ENCODE peak calls at places on chromosomes 3 and 15, in nine cellular contexts. N is NT2/D1; L is NCI-H748 treated with DMSO at 0.1 percent for 48 hours; J is T-helper 17 cell; M is stimulated activated CD4-positive, alpha-beta T cell treated with anti-CD3 and anti-CD28 coated beads, Interleukin-1b, Interleukin-23, amount 100 ng/mL, for 1 hour; V is AG09309; G is EL; C is colonic mucosa; W is T-helper 1 cell. Z is an unnamed sample.

GRCh38 chr3:137768361-137769320 is 4.5 kb downstream of the SOX14 start:
- DNase-seq in J (no peak), W (no peak), C (no peak), V (no peak), L (no peak), N (no peak), G (no peak), M (no peak), Z (no peak)

GRCh38 chr3:58639001-58639400 is 27.6 kb downstream of the FAM3D start:
- DNase-seq in V (no peak), N (no peak), C (no peak), J (no peak), M (no peak), L (no peak), W (no peak), G (peak; percentile 54), Z (no peak)

GRCh38 chr3:176574736-176575135 is 622.5 kb downstream of the TBL1XR1 start:
- DNase-seq in W (no peak), V (peak; percentile 62), L (no peak), C (no peak), G (no peak), M (no peak), N (no peak), J (no peak), Z (no peak)

GRCh38 chr15:33608714-33609113 is 297.9 kb downstream of the RYR3 start:
- DNase-seq in V (no peak), L (no peak), W (no peak), M (no peak), J (no peak), G (peak; percentile 7), C (no peak), N (no peak), Z (no peak)

GRCh38 chr15:42286445-42287029 is 13.3 kb upstream of the TMEM87A start:
- DNase-seq in M (no peak), G (no peak), W (no peak), V (no peak), C (peak; percentile 30), N (no peak), J (no peak), L (no peak), Z (no peak)

GRCh38 chr3:45881031-45882022 is 5.0 kb upstream of the CCR9 start:
- DNase-seq in V (no peak), G (peak; percentile 21), M (peak; percentile 7), C (no peak), W (peak; percentile 28), N (no peak), J (no peak), L (no peak), Z (no peak)

GRCh38 chr15:55224892-55225291 is 28.2 kb upstream of the RSL24D1 start:
- DNase-seq in C (no peak), G (no peak), L (no peak), M (no peak), N (no peak), J (no peak), W (no peak), V (no peak), Z (no peak)

GRCh38 chr3:15859507-15860013 is 61.8 kb upstream of the ANKRD28 start:
- DNase-seq in L (peak; percentile 31), M (peak; percentile 27), G (peak; percentile 83), N (peak; percentile 74), V (no peak), J (peak; percentile 81), W (peak; percentile 79), C (peak; percentile 87), Z (peak; percentile 79)

GRCh38 chr15:75451674-75452363 is at the start of gene SIN3A:
- DNase-seq in M (peak; percentile 99), W (peak; percentile 96), C (peak; percentile 100), V (peak; percentile 100), G (peak; percentile 100), L (peak; percentile 99), J (peak; percentile 97), N (peak; percentile 99), Z (peak; percentile 100)

GRCh38 chr3:115085197-115085865 is 61.8 kb downstream of the ZBTB20 start:
- DNase-seq in L (no peak), J (no peak), N (no peak), W (no peak), C (no peak), G (no peak), V (no peak), M (no peak), Z (no peak)

GRCh38 chr3:195401959-195402358 is 40.9 kb downstream of the ACAP2 start:
- DNase-seq in J (no peak), L (peak; percentile 85), W (no peak), N (no peak), V (no peak), M (no peak), G (no peak), C (no peak), Z (no peak)

GRCh38 chr3:71269896-71270295 is 313.6 kb downstream of the FOXP1 start:
- DNase-seq in G (no peak), M (no peak), N (no peak), C (no peak), L (no peak), W (no peak), V (no peak), J (no peak), Z (no peak)

GRCh38 chr3:73530030-73530411 is 94.7 kb downstream of the PDZRN3 start:
- DNase-seq in W (no peak), M (no peak), C (no peak), N (no peak), J (no peak), G (peak; percentile 83), V (peak; percentile 90), L (no peak), Z (no peak)

GRCh38 chr15:99155961-99156443 is 51.1 kb downstream of the SYNM start:
- DNase-seq in N (no peak), V (no peak), G (peak; percentile 50), C (no peak), W (no peak), J (no peak), M (no peak), L (no peak), Z (no peak)

GRCh38 chr3:71551286-71551919 is 32.1 kb downstream of the FOXP1 start:
- DNase-seq in C (no peak), N (no peak), M (no peak), L (no peak), V (no peak), G (peak; percentile 74), J (no peak), W (no peak), Z (no peak)

GRCh38 chr3:129824926-129825541 is 68.5 kb downstream of the TMCC1 start:
- DNase-seq in L (peak; percentile 19), C (peak; percentile 62), J (no peak), V (no peak), W (peak; percentile 12), N (peak; percentile 75), M (no peak), G (peak; percentile 46), Z (peak; percentile 54)

GRCh38 chr3:148790841-148791240 is 36.8 kb upstream of the CPB1 start:
- DNase-seq in N (no peak), L (no peak), J (no peak), M (no peak), C (peak; percentile 22), W (no peak), G (no peak), V (no peak), Z (no peak)

GRCh38 chr15:52114656-52115055 is 2.1 kb upstream of the BCL2L10 start:
- DNase-seq in W (no peak), J (no peak), G (no peak), N (no peak), L (no peak), M (no peak), C (no peak), V (no peak), Z (no peak)

GRCh38 chr3:55143928-55144671 is 216.2 kb upstream of the LRTM1 start:
- DNase-seq in M (no peak), V (no peak), J (no peak), L (no peak), C (no peak), W (no peak), G (peak; percentile 90), N (no peak), Z (no peak)

GRCh38 chr3:50666801-50667200 is 7.9 kb upstream of the DOCK3 start:
- DNase-seq in W (no peak), V (no peak), G (no peak), M (no peak), C (no peak), L (no peak), J (no peak), N (no peak), Z (no peak)

GRCh38 chr15:84766461-84767005 is 18.1 kb downstream of the ZNF592 start:
- DNase-seq in M (no peak), J (no peak), G (peak; percentile 63), N (no peak), C (no peak), L (no peak), V (peak; percentile 83), W (no peak), Z (no peak)

GRCh38 chr3:39228496-39228895 is 36.1 kb upstream of the XIRP1 start:
- DNase-seq in J (no peak), N (no peak), C (no peak), W (no peak), L (no peak), M (no peak), V (no peak), G (no peak), Z (no peak)

GRCh38 chr15:60137711-60138396 is 133.7 kb downstream of the FOXB1 start:
- DNase-seq in W (no peak), C (no peak), L (no peak), G (peak; percentile 75), M (no peak), N (no peak), J (no peak), V (no peak), Z (no peak)

GRCh38 chr3:5187920-5188418 is 462 bp downstream of the EDEM1 start:
- DNase-seq in G (peak; percentile 46), L (no peak), N (peak; percentile 8), J (peak; percentile 40), V (no peak), W (peak; percentile 46), C (peak; percentile 44), M (no peak), Z (no peak)

GRCh38 chr3:13224967-13225366 is 151.7 kb upstream of the IQSEC1 start:
- DNase-seq in W (no peak), V (no peak), M (no peak), G (no peak), N (no peak), J (no peak), L (no peak), C (no peak), Z (no peak)

GRCh38 chr15:80527406-80527805 is 123.2 kb downstream of the ARNT2 start:
- DNase-seq in C (no peak), M (no peak), N (no peak), W (no peak), G (no peak), V (no peak), J (no peak), L (no peak), Z (no peak)

GRCh38 chr3:172249039-172249438 is 199.2 kb downstream of the GHSR start:
- DNase-seq in N (no peak), W (no peak), L (no peak), G (peak; percentile 42), M (no peak), V (no peak), J (no peak), C (no peak), Z (no peak)

GRCh38 chr3:13037458-13038117 is 35.6 kb downstream of the IQSEC1 start:
- DNase-seq in W (no peak), L (no peak), N (no peak), J (no peak), M (no peak), G (no peak), V (no peak), C (no peak), Z (no peak)

GRCh38 chr3:15298504-15298903 is 33.9 kb downstream of the SH3BP5 start:
- DNase-seq in J (no peak), G (no peak), M (no peak), N (no peak), L (no peak), C (no peak), W (no peak), V (no peak), Z (no peak)

GRCh38 chr3:146375214-146375613 is 94.1 kb downstream of the PLSCR2 start:
- DNase-seq in G (peak; percentile 3), M (no peak), L (no peak), C (no peak), W (no peak), J (no peak), V (no peak), N (no peak), Z (no peak)

GRCh38 chr3:111593666-111594065 is 1.5 kb downstream of the ZBED2 start:
- DNase-seq in G (no peak), J (no peak), M (no peak), L (no peak), N (no peak), C (no peak), W (no peak), V (no peak), Z (no peak)